ENCODE peak calls at places on chromosome 11, in five cellular contexts. L is GM13977, Y is neural progenitor cell, B is lower lobe of right lung, U is brain microvascular endothelial cell. H is an unnamed sample.

GRCh38 chr11:94771951-94772350 is 3.8 kb downstream of the AMOTL1 start:
- DNase-seq in L (no peak), Y (no peak), B (no peak), U (no peak), H (no peak)

GRCh38 chr11:100003985-100004384 is 683.1 kb upstream of the ARHGAP42 start:
- DNase-seq in L (no peak), Y (no peak), B (no peak), U (no peak), H (no peak)

GRCh38 chr11:79052539-79052938 is 388.3 kb downstream of the TENM4 start:
- DNase-seq in L (no peak), Y (peak), B (no peak), U (peak), H (no peak)

GRCh38 chr11:26976389-26976788 is 17.5 kb upstream of the FIBIN start:
- DNase-seq in L (no peak), Y (no peak), B (no peak), U (peak), H (no peak)

GRCh38 chr11:75334976-75335375 is 16.5 kb downstream of the ARRB1 start:
- DNase-seq in L (no peak), Y (peak), B (no peak), U (no peak), H (no peak)

GRCh38 chr11:62599909-62600308 is 1.8 kb downstream of the MTA2 start:
- DNase-seq in L (no peak), Y (no peak), B (no peak), U (no peak), H (no peak)

GRCh38 chr11:62858201-62858600 is 18.8 kb upstream of the WDR74 start:
- DNase-seq in L (no peak), Y (no peak), B (no peak), U (no peak), H (no peak)

GRCh38 chr11:70501026-70501901 is 102.9 kb downstream of the CTTN start:
- DNase-seq in L (no peak), Y (no peak), B (peak), U (no peak), H (no peak)

GRCh38 chr11:121651267-121651625 is 198.5 kb upstream of the SORL1-AS1 start:
- DNase-seq in L (no peak), Y (no peak), B (no peak), U (no peak), H (no peak)

GRCh38 chr11:65383778-65384177 is 1.3 kb upstream of the SLC25A45 start:
- DNase-seq in L (no peak), Y (no peak), B (no peak), U (no peak), H (no peak)

DNA sequence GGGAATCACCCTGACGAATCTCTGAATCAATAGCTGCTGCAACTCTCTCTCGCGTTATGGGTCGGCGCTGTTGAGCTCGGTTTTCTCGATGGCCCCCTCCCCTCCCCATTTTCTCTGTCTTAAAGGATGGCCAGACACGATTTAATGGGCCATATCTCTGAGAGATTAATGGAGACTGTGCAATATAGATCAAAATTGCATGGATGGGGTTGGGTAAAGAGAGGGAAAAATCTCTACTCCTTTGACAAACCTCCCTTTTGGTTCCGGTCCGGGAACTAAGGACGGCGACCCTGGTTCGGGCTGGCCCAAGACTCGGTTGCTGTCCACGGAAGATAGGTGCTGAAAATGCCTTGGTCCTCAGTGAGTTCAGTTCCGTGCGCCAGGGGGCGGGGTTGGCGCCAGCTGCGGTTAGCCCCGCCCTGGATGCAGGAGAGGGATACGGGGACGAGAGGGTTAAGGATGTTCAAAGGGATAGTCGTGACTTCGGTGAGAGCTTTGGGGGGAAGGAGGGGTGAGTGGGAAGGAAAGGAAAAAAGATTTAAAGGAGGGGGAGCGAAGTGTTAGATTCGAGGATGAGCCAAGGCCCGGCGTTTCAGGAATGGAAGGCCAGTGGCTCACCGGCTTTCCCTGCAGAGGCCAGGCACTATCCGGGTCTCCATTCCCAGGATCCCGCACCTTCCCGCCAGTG is 103.6 kb upstream of the HSD17B12 start:
- DNase-seq in L (peak), Y (peak), B (no peak), U (peak), H (peak)
- TF ChIP-seq CTCF in L (peak), Y (peak), B (no peak), U (peak), H (no peak)

GRCh38 chr11:17719940-17720795 is 797 bp downstream of the MYOD1 start:
- DNase-seq in L (peak), Y (peak), B (no peak), U (no peak), H (no peak)
- TF ChIP-seq CTCF in L (peak), Y (peak), B (no peak), U (peak), H (no peak)

DNA sequence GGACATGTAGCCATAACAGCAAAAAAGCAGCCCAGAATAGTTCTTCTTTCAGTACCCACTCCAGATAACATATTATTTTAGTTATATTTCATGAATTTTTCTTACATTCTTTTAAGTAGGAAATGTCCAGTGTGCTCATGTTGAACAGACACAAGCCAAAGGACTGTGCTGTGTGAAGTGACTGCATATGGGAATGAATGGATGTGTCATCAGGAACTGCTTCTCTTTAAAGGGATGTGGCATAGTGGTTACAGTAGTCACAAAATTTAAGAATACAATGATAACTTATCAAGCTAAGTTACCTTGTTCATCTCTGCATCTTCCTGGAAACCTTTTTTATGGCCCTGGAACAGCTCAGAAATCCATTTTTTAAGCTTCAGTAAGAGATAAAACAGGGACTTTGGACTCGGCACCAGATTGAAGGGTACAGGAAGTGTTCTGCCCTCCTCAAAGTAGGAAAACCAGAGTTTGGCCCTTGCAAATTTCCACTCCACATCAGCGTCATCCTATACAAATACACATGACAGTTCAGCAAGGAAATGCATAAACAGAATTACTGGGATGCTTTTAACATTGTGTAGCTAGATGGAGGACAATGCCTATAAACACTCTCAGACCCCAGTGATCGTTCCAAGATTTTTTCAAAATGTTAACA is 112.8 kb downstream of the TRPC6 start:
- DNase-seq in L (no peak), Y (no peak), B (no peak), U (peak), H (no peak)
- TF ChIP-seq CTCF in L (no peak), Y (no peak), B (no peak), U (no peak), H (no peak)

DNA sequence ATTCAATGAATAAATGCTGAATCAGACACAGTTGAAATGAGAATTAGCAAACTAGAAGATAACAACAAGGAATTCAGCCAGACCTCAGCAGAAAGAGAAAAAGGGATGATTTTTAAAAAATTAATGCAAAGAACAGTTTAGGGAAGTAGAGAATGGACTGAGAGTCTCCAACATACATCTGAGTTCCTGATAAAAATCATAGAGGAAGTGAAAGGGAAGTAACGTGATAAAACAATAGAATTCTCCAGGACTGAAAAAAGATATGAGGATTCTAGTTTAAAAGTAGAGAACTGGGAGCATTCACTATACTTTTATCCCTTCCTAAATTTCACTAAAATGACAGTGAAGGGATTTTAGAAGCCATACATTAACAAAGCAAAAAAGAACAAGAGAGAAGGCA is 592.0 kb downstream of the SOX6 start:
- DNase-seq in L (no peak), Y (no peak), B (no peak), U (no peak), H (no peak)
- TF ChIP-seq CTCF in L (no peak), Y (no peak), B (no peak), U (no peak), H (no peak)

GRCh38 chr11:28696591-28696990 is 588.4 kb downstream of the METTL15 start:
- DNase-seq in L (no peak), Y (no peak), B (no peak), U (no peak), H (no peak)
- TF ChIP-seq CTCF in L (no peak), Y (no peak), B (no peak), U (no peak), H (no peak)

GRCh38 chr11:119937412-119937811 is 200.5 kb downstream of the TRIM29 start:
- DNase-seq in L (no peak), Y (no peak), B (no peak), U (no peak), H (no peak)

GRCh38 chr11:119940401-119940976 is 197.4 kb downstream of the TRIM29 start:
- DNase-seq in L (no peak), Y (no peak), B (no peak), U (no peak), H (no peak)

GRCh38 chr11:119942583-119943338 is 195.2 kb downstream of the TRIM29 start:
- DNase-seq in L (no peak), Y (no peak), B (no peak), U (no peak), H (no peak)

DNA sequence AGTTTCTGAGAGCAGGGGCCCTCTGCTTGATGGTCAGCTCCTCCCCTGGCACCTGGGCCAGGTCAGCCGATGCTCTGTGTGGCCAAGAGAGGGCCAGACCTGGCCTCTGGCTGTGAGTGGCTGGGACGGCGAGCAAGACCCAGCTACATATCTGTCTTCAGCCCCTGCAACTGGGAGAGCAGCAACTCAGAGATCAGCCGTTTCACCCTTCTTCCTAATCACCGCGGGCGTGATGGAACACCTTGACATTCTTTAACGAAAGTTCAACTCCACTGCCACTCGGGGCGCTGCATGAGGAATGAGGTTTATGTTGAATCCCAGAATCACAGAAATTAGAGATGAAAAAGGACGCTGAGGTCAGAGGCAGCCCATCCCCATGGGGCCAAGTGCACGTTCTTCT is 195.9 kb downstream of the TRIM29 start:
- DNase-seq in L (no peak), Y (no peak), B (no peak), U (no peak), H (no peak)
- TF ChIP-seq CTCF in L (no peak), Y (no peak), B (no peak), U (no peak), H (no peak)

DNA sequence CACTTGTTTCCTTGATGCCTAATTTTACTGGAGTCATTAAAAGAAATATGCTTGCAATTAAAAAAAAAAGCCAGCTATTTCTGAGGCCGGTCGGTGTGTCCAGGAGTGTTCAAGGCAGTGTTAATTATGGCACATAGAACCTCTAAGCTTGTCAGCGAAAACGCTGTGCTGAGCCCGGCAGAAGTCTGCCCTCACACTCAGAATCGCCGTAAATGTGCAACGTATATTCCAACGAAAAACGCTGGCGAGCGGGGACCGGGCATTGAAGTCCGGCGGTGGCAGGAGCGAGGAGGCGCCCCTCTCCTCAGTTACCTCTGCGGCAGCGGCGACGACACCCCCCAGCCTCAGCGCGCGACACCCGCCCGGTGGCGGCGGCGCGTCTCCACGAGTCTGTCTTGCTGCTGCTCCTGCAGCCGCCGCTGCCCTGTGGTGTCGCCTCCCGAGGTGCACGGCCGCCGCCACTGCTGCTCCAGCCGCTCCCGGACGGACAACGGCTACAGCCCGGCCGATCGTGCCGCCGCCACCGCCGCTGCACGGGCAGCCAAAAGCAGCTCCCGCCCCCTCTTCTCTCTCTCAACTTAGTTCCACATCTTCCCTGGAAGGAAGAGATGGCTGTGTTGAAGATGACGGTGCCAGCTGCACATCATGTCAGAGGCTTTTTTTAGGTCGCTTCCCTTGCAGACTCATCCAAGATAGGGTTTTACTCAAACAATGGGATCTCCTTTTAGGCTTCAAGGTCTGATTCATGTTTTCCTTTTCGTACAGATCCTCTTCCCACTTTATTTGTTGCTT is 56.0 kb downstream of the JAM3 start:
- DNase-seq in L (no peak), Y (peak), B (peak), U (peak), H (no peak)
- TF ChIP-seq CTCF in L (no peak), Y (no peak), B (no peak), U (no peak), H (no peak)

GRCh38 chr11:125675196-125675595 is 5.5 kb downstream of the ACRV1 start:
- DNase-seq in L (no peak), Y (no peak), B (no peak), U (no peak), H (no peak)

GRCh38 chr11:125674210-125674609 is 6.4 kb downstream of the ACRV1 start:
- DNase-seq in L (no peak), Y (no peak), B (no peak), U (no peak), H (no peak)

GRCh38 chr11:125679837-125680236 is 810 bp downstream of the ACRV1 start:
- DNase-seq in L (no peak), Y (no peak), B (no peak), U (no peak), H (no peak)

GRCh38 chr11:125680747-125681146 is at the start of gene ACRV1:
- DNase-seq in L (no peak), Y (no peak), B (no peak), U (no peak), H (no peak)

GRCh38 chr11:125679397-125679796 is 1.2 kb downstream of the ACRV1 start:
- DNase-seq in L (no peak), Y (no peak), B (no peak), U (no peak), H (no peak)
- TF ChIP-seq CTCF in L (peak), Y (peak), B (no peak), U (no peak), H (no peak)